ENCODE peak calls at places on chromosomes 13 and 19, in six cellular contexts. U, P, A, H, C and Q are unnamed samples.

GRCh38 chr13:42232671-42233070 is 39.3 kb upstream of the AKAP11 start:
- DNase-seq in U (no peak), P (no peak), A (no peak), H (no peak), C (no peak), Q (no peak)

GRCh38 chr13:41962994-41963393 is 2.1 kb upstream of the VWA8 start:
- DNase-seq in U (no peak), P (no peak), A (no peak), H (no peak), C (no peak), Q (peak)

GRCh38 chr19:19062454-19063182 is 1.2 kb upstream of the SLC25A42 start:
- DNase-seq in U (peak), P (peak), A (peak), H (peak), C (peak), Q (peak)

GRCh38 chr19:58558066-58558622 is at the start of gene UBE2M:
- DNase-seq in U (peak), P (peak), A (peak), H (peak), C (peak), Q (no peak)

GRCh38 chr13:47661076-47661475 is 340.0 kb downstream of the SUCLA2 start:
- DNase-seq in U (no peak), P (peak), A (peak), H (peak), C (peak), Q (peak)

GRCh38 chr13:27878274-27878673 is 41.5 kb upstream of the PDX1 start:
- DNase-seq in U (no peak), P (no peak), A (no peak), H (no peak), C (no peak), Q (no peak)

GRCh38 chr13:41428155-41428554 is 29.2 kb upstream of the RGCC start:
- DNase-seq in U (no peak), P (no peak), A (no peak), H (no peak), C (peak), Q (no peak)

GRCh38 chr19:19064811-19065745 is 1.3 kb downstream of the SLC25A42 start:
- DNase-seq in U (no peak), P (no peak), A (no peak), H (peak), C (peak), Q (no peak)

GRCh38 chr13:106587787-106588186 is 19.9 kb upstream of the ARGLU1 start:
- DNase-seq in U (no peak), P (no peak), A (no peak), H (no peak), C (no peak), Q (peak)

GRCh38 chr13:113862191-113862765 is 1.6 kb downstream of the GAS6 start:
- DNase-seq in U (no peak), P (no peak), A (no peak), H (no peak), C (no peak), Q (no peak)

GRCh38 chr19:35767288-35768081 is 7.9 kb upstream of the ARHGAP33 start:
- DNase-seq in U (peak), P (no peak), A (no peak), H (no peak), C (no peak), Q (no peak)

GRCh38 chr19:10603873-10604459 is 16.9 kb upstream of the AP1M2 start:
- DNase-seq in U (no peak), P (peak), A (no peak), H (peak), C (no peak), Q (no peak)

GRCh38 chr13:40189885-40190655 is 476.4 kb downstream of the FOXO1 start:
- DNase-seq in U (no peak), P (no peak), A (peak), H (no peak), C (peak), Q (no peak)

GRCh38 chr19:32318884-32319520 is 26.4 kb upstream of the ZNF507 start:
- DNase-seq in U (peak), P (no peak), A (no peak), H (no peak), C (peak), Q (no peak)

GRCh38 chr19:10104665-10105221 is 1.4 kb upstream of the PPAN start:
- DNase-seq in U (no peak), P (no peak), A (no peak), H (no peak), C (no peak), Q (no peak)

GRCh38 chr13:101779147-101779546 is 326.7 kb downstream of the ITGBL1 start:
- DNase-seq in U (no peak), P (no peak), A (no peak), H (no peak), C (no peak), Q (no peak)

GRCh38 chr13:112605531-112605990 is 17.6 kb upstream of the TUBGCP3 start:
- DNase-seq in U (no peak), P (peak), A (peak), H (peak), C (peak), Q (no peak)

GRCh38 chr19:15631817-15632216 is 8.9 kb upstream of the CYP4F3 start:
- DNase-seq in U (peak), P (no peak), A (no peak), H (no peak), C (peak), Q (no peak)

GRCh38 chr19:53659292-53659691 is 27.5 kb downstream of the DPRX start:
- DNase-seq in U (no peak), P (no peak), A (no peak), H (peak), C (peak), Q (peak)

GRCh38 chr13:48710160-48710559 is 56.4 kb downstream of the CYSLTR2 start:
- DNase-seq in U (no peak), P (no peak), A (no peak), H (no peak), C (no peak), Q (no peak)

GRCh38 chr19:39671739-39672363 is 16.1 kb downstream of the LGALS16 start:
- DNase-seq in U (no peak), P (peak), A (peak), H (peak), C (peak), Q (peak)

GRCh38 chr19:10855879-10856522 is 7.8 kb downstream of the C19orf38 start:
- DNase-seq in U (no peak), P (no peak), A (no peak), H (no peak), C (peak), Q (peak)

GRCh38 chr19:42143341-42144234 is 11.3 kb upstream of the POU2F2 start:
- DNase-seq in U (no peak), P (no peak), A (peak), H (peak), C (peak), Q (no peak)

GRCh38 chr13:97627566-97627965 is 193.6 kb downstream of the RAP2A start:
- DNase-seq in U (peak), P (peak), A (peak), H (peak), C (peak), Q (peak)

GRCh38 chr13:102651892-102652291 is 43.0 kb downstream of the METTL21C start:
- DNase-seq in U (no peak), P (peak), A (no peak), H (peak), C (no peak), Q (no peak)

GRCh38 chr19:34962281-34962944 is 1.6 kb downstream of the ZNF792 start:
- DNase-seq in U (peak), P (no peak), A (no peak), H (no peak), C (no peak), Q (no peak)

GRCh38 chr19:18514800-18515682 is 6.8 kb downstream of the ELL start:
- DNase-seq in U (peak), P (peak), A (no peak), H (peak), C (peak), Q (peak)

GRCh38 chr13:110665491-110666254 is 40.2 kb downstream of the CARS2 start:
- DNase-seq in U (no peak), P (no peak), A (no peak), H (no peak), C (no peak), Q (no peak)

GRCh38 chr19:5594521-5594950 is 26.8 kb upstream of the TINCR start:
- DNase-seq in U (no peak), P (no peak), A (no peak), H (no peak), C (no peak), Q (no peak)

GRCh38 chr13:43268632-43269031 is 245.2 kb downstream of the DNAJC15 start:
- DNase-seq in U (no peak), P (peak), A (no peak), H (no peak), C (no peak), Q (no peak)

GRCh38 chr19:6718741-6719539 is 1.5 kb downstream of the C3 start:
- DNase-seq in U (peak), P (peak), A (no peak), H (no peak), C (peak), Q (no peak)

GRCh38 chr13:46134961-46135522 is 30.2 kb upstream of the CPB2 start:
- DNase-seq in U (peak), P (no peak), A (peak), H (peak), C (no peak), Q (peak)

GRCh38 chr13:26502826-26503225 is 54.7 kb upstream of the WASF3 start:
- DNase-seq in U (no peak), P (peak), A (peak), H (peak), C (peak), Q (peak)

GRCh38 chr13:102089177-102089576 is 312.7 kb downstream of the FGF14 start:
- DNase-seq in U (no peak), P (peak), A (no peak), H (no peak), C (peak), Q (peak)

GRCh38 chr19:16075430-16076153 is 703 bp upstream of the TPM4 start:
- DNase-seq in U (peak), P (no peak), A (no peak), H (peak), C (no peak), Q (no peak)

GRCh38 chr13:43301341-43301969 is 278.1 kb downstream of the DNAJC15 start:
- DNase-seq in U (no peak), P (peak), A (peak), H (no peak), C (peak), Q (no peak)

GRCh38 chr19:42023121-42023942 is 29.3 kb upstream of the ATP1A3 start:
- DNase-seq in U (no peak), P (peak), A (peak), H (peak), C (peak), Q (peak)

GRCh38 chr13:40464991-40465390 is 201.4 kb downstream of the FOXO1 start:
- DNase-seq in U (no peak), P (no peak), A (no peak), H (no peak), C (no peak), Q (peak)

GRCh38 chr19:51727349-51727880 is 3.6 kb upstream of the HAS1 start:
- DNase-seq in U (no peak), P (peak), A (peak), H (peak), C (peak), Q (peak)

GRCh38 chr19:3382460-3383100 is 16.2 kb downstream of the NFIC start:
- DNase-seq in U (no peak), P (no peak), A (no peak), H (no peak), C (no peak), Q (no peak)
- H3K4me3 ChIP-seq in U (no peak), P (no peak), A (no peak), H (no peak), C (no peak), Q (no peak)

GRCh38 chr13:30446122-30446500 is 19.6 kb downstream of the HMGB1 start:
- DNase-seq in U (no peak), P (no peak), A (no peak), H (no peak), C (no peak), Q (no peak)
- H3K4me3 ChIP-seq in U (peak), P (peak), A (peak), H (peak), C (no peak), Q (no peak)

DNA sequence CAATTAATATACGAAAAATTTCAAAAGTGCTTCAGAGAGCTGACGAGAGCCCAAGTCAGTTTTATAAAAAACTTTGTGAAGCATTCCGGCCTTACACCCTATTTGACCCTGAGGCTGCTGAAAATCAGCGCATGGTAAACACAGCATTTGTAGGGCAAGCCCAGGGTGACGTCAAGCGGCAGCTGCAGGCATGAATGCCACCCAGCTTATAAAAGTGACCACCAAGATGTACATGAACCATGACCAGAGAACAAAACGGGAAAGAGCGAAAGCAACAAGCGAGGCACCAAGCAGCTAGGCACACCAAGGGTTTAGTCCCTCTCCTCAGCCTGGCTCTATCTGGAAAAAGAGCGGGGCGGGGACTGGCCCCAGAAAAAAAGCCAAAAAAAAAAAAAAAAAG is 6.0 kb downstream of the SIGLEC11 start:
- DNase-seq in U (peak), P (no peak), A (no peak), H (peak), C (no peak), Q (peak)
- H3K4me3 ChIP-seq in U (no peak), P (no peak), A (no peak), H (peak), C (no peak), Q (no peak)

GRCh38 chr13:35720690-35721554 is 244.4 kb upstream of the MAB21L1 start:
- DNase-seq in U (peak), P (peak), A (peak), H (peak), C (peak), Q (peak)
- H3K4me3 ChIP-seq in U (no peak), P (peak), A (peak), H (no peak), C (peak), Q (peak)

DNA sequence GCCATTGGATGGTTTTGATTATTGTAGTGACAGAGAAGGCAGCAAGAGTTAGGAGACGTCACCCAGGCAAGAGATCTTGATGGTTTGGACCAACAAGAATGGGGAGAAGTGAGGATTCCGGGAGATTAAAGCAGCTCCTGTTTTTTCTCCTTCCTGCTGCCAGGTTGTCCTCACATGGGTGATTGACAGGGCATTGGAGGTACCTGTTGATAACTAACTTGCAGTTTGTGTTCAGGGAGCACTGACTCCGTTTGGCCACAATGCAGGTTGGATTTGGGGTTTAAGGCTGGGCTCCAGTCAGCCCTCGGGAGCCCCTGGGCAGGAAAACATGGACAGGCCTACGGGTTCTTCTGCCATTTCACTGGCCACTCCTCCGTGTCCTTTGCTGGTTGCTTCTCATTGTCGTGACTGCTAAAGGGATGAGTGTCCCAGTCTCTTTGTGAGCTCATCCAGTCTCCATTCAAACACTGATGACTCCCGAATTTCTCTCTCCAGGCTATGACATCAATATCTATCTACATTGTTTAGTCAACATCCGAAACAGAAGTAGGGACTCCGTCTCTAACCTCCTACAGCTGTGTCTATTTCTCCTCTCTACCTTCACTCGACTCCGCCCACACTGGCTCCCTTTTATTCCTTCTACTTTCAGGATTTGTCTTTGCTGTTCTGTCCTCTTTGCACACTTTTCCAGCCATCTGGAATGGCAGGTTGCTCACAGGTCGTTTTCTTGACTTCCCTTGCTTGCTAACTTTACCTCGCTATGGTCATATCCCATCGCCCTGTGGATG is 1.3 kb upstream of the PTOV1 start:
- DNase-seq in U (no peak), P (no peak), A (no peak), H (no peak), C (no peak), Q (no peak)
- H3K4me3 ChIP-seq in U (no peak), P (peak), A (peak), H (peak), C (peak), Q (no peak)

GRCh38 chr13:99548448-99548847 is 47.2 kb downstream of the TM9SF2 start:
- DNase-seq in U (no peak), P (no peak), A (no peak), H (no peak), C (no peak), Q (no peak)
- H3K4me3 ChIP-seq in U (no peak), P (no peak), A (no peak), H (no peak), C (no peak), Q (no peak)

DNA sequence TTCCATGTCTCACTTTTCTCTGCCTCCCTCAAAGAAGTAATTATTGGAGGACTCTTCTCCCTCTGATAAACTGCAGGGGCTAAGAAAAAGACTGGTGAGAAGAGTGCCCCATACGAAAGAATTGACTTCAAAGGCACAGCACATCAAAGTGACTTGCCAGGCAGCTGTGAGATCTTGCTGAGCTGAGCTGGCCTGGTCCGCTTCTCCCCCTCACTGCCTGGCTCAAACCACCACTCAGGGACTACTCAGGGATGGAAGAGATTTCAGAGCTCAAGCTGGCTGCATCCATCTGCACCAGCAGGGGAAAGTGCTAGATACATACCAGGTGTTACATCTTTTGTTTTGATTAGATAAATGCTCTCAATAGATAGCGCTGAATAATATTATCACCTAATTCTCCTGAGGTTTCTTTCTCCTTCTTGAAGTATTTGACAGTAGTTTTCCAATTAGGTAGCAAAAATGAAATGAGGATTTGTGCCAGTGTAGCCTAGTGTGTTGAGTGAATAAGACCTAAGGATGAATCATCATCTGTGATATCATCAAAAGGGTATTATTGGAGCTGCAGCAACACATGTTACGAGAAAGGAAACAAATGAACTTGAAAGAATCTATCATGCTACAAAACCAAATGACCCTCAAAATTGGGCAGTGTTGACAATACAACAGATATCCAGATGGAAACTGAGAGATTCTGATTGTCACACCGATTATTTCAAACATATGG is 379.8 kb downstream of the TBC1D4 start:
- DNase-seq in U (no peak), P (peak), A (peak), H (no peak), C (peak), Q (peak)
- H3K4me3 ChIP-seq in U (no peak), P (no peak), A (no peak), H (no peak), C (no peak), Q (no peak)

DNA sequence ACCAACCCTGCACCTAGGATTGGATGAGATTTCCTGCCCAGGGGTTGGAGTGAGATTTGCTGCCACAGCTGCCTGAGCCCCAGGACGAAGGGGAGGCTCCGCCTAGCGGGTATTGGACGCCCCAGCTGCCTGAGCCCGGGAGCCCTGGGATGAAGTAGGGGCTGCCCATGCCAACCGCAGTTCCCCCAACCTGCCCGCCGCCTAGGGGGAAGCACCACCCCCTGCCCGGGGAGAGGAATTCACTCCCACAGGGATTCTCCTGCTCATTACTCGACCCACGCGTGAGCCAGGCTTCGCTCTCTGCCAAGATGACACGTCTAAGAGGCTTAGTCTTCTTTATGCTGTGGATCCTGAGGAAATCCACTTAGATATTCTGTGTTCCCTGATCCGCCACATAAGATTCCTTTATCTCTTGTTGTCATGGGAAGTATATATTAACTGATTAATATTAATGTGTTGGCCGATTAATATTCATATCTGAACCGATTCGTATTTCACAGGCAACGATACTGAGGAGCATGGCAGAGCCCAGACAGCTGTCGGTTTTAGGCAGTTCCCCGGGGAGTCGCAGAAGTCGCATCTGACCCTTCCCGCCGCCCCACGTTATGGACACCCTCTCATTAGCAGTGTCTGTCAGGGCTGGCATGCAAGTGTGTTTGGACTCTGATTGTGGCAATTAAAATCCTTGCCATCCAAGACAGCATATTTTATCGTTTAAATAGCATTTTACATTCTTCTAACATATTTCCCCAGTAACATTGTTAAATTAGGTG is 44.5 kb upstream of the KCTD15 start:
- DNase-seq in U (no peak), P (no peak), A (no peak), H (no peak), C (no peak), Q (no peak)
- H3K4me3 ChIP-seq in U (no peak), P (no peak), A (no peak), H (no peak), C (no peak), Q (no peak)